ENCODE peak calls at places on chromosomes 2 and 18, in nine cellular contexts. K, L, C, Z, J, R, P, I and Q are unnamed samples.

GRCh38 chr2:205166749-205167148 is 515.6 kb upstream of the NRP2 start:
- DNase-seq in K (no peak), L (no peak), C (no peak), Z (no peak), J (no peak), R (no peak), P (no peak), I (no peak), Q (no peak)

GRCh38 chr2:233480490-233481202 is 85.9 kb downstream of the USP40 start:
- DNase-seq in K (no peak), L (peak), C (no peak), Z (no peak), J (no peak), R (peak), P (no peak), I (no peak), Q (no peak)

GRCh38 chr2:239344857-239345216 is 56.0 kb downstream of the HDAC4 start:
- DNase-seq in K (no peak), L (peak), C (no peak), Z (no peak), J (no peak), R (peak), P (no peak), I (no peak), Q (no peak)

GRCh38 chr2:150110548-150110947 is 376.9 kb downstream of the RND3 start:
- DNase-seq in K (peak), L (no peak), C (no peak), Z (no peak), J (no peak), R (no peak), P (no peak), I (no peak), Q (no peak)

GRCh38 chr18:67265464-67266245 is 250.9 kb downstream of the DSEL start:
- DNase-seq in K (peak), L (no peak), C (no peak), Z (no peak), J (no peak), R (no peak), P (no peak), I (no peak), Q (no peak)

GRCh38 chr2:180062178-180062577 is 55.1 kb upstream of the CWC22 start:
- DNase-seq in K (no peak), L (no peak), C (no peak), Z (no peak), J (no peak), R (no peak), P (no peak), I (no peak), Q (no peak)

GRCh38 chr2:137172162-137172561 is 406.8 kb downstream of the THSD7B start:
- DNase-seq in K (no peak), L (no peak), C (no peak), Z (no peak), J (no peak), R (no peak), P (no peak), I (no peak), Q (no peak)

GRCh38 chr2:24702800-24703199 is 90.4 kb downstream of the PTRHD1 start:
- DNase-seq in K (peak), L (no peak), C (no peak), Z (no peak), J (no peak), R (no peak), P (no peak), I (peak), Q (no peak)

GRCh38 chr2:43292851-43293743 is 66.7 kb upstream of the ZFP36L2 start:
- DNase-seq in K (no peak), L (no peak), C (no peak), Z (no peak), J (no peak), R (no peak), P (no peak), I (no peak), Q (no peak)

GRCh38 chr2:113863166-113863565 is 26.7 kb upstream of the ACTR3 start:
- DNase-seq in K (no peak), L (no peak), C (no peak), Z (no peak), J (no peak), R (no peak), P (no peak), I (no peak), Q (no peak)

GRCh38 chr2:109124982-109125594 is 3.9 kb upstream of the SH3RF3 start:
- DNase-seq in K (no peak), L (no peak), C (no peak), Z (no peak), J (peak), R (no peak), P (no peak), I (no peak), Q (no peak)

GRCh38 chr2:236177967-236178909 is 10.1 kb upstream of the GBX2 start:
- DNase-seq in K (peak), L (no peak), C (peak), Z (peak), J (peak), R (peak), P (no peak), I (peak), Q (peak)

GRCh38 chr18:27687351-27687979 is 489.5 kb downstream of the CDH2 start:
- DNase-seq in K (no peak), L (no peak), C (no peak), Z (no peak), J (no peak), R (no peak), P (no peak), I (no peak), Q (no peak)

GRCh38 chr2:224837558-224837957 is 121.4 kb upstream of the CCDC195 start:
- DNase-seq in K (peak), L (no peak), C (no peak), Z (no peak), J (no peak), R (no peak), P (no peak), I (no peak), Q (no peak)

GRCh38 chr2:9333591-9334171 is 89.6 kb downstream of the ITGB1BP1 start:
- DNase-seq in K (peak), L (no peak), C (peak), Z (peak), J (peak), R (peak), P (peak), I (peak), Q (no peak)

GRCh38 chr2:3628800-3629199 is 29.2 kb upstream of the ALLC start:
- DNase-seq in K (no peak), L (no peak), C (no peak), Z (peak), J (peak), R (peak), P (no peak), I (peak), Q (no peak)

GRCh38 chr18:13560306-13560705 is 166.1 kb downstream of the FAM210A start:
- DNase-seq in K (no peak), L (no peak), C (no peak), Z (no peak), J (no peak), R (no peak), P (no peak), I (no peak), Q (no peak)

GRCh38 chr2:234955091-234955511 is 3.3 kb downstream of the SH3BP4 start:
- DNase-seq in K (no peak), L (peak), C (no peak), Z (no peak), J (peak), R (no peak), P (no peak), I (no peak), Q (no peak)

GRCh38 chr2:15789381-15790062 is 150.8 kb upstream of the MYCN start:
- DNase-seq in K (no peak), L (no peak), C (no peak), Z (no peak), J (no peak), R (no peak), P (no peak), I (no peak), Q (no peak)

GRCh38 chr2:128773641-128774319 is 455.1 kb upstream of the HS6ST1 start:
- DNase-seq in K (no peak), L (no peak), C (no peak), Z (no peak), J (no peak), R (no peak), P (no peak), I (no peak), Q (no peak)

GRCh38 chr2:42874838-42875801 is 82.7 kb upstream of the HAAO start:
- DNase-seq in K (no peak), L (no peak), C (no peak), Z (no peak), J (peak), R (peak), P (no peak), I (no peak), Q (no peak)

GRCh38 chr2:101328474-101329007 is 20.0 kb upstream of the RNF149 start:
- DNase-seq in K (peak), L (no peak), C (no peak), Z (no peak), J (no peak), R (no peak), P (no peak), I (no peak), Q (peak)

GRCh38 chr2:224122542-224122941 is 83.5 kb upstream of the SERPINE2 start:
- DNase-seq in K (no peak), L (no peak), C (no peak), Z (no peak), J (no peak), R (no peak), P (no peak), I (no peak), Q (no peak)

GRCh38 chr2:239990966-239991365 is 34.2 kb downstream of the NDUFA10 start:
- DNase-seq in K (no peak), L (no peak), C (no peak), Z (no peak), J (no peak), R (no peak), P (no peak), I (no peak), Q (no peak)

GRCh38 chr18:24055878-24056277 is 41.3 kb downstream of the TTC39C start:
- DNase-seq in K (peak), L (no peak), C (no peak), Z (peak), J (no peak), R (no peak), P (no peak), I (no peak), Q (no peak)

GRCh38 chr2:206987810-206988209 is 48.5 kb downstream of the CPO start:
- DNase-seq in K (no peak), L (no peak), C (no peak), Z (no peak), J (no peak), R (no peak), P (no peak), I (no peak), Q (no peak)

GRCh38 chr18:37322497-37323035 is 243.0 kb downstream of the CELF4 start:
- DNase-seq in K (peak), L (no peak), C (peak), Z (peak), J (peak), R (no peak), P (no peak), I (peak), Q (no peak)

GRCh38 chr2:162256621-162257020 is 13.4 kb upstream of the FAP start:
- DNase-seq in K (peak), L (no peak), C (no peak), Z (no peak), J (no peak), R (no peak), P (no peak), I (no peak), Q (no peak)

GRCh38 chr2:136110528-136110927 is 7.4 kb downstream of the CXCR4 start:
- DNase-seq in K (no peak), L (no peak), C (no peak), Z (no peak), J (no peak), R (no peak), P (no peak), I (no peak), Q (no peak)

GRCh38 chr2:177577075-177577474 is 184.5 kb downstream of the AGPS start:
- DNase-seq in K (no peak), L (no peak), C (no peak), Z (no peak), J (no peak), R (no peak), P (no peak), I (no peak), Q (no peak)

GRCh38 chr2:158113896-158114295 is 12.2 kb downstream of the UPP2 start:
- DNase-seq in K (no peak), L (no peak), C (no peak), Z (no peak), J (no peak), R (no peak), P (no peak), I (no peak), Q (no peak)

GRCh38 chr2:240906141-240906910 is at the start of gene CROCC2:
- DNase-seq in K (no peak), L (peak), C (no peak), Z (no peak), J (no peak), R (peak), P (no peak), I (no peak), Q (no peak)

GRCh38 chr2:218856168-218856895 is 3.3 kb upstream of the WNT6 start:
- DNase-seq in K (no peak), L (no peak), C (no peak), Z (no peak), J (no peak), R (peak), P (no peak), I (no peak), Q (no peak)

DNA sequence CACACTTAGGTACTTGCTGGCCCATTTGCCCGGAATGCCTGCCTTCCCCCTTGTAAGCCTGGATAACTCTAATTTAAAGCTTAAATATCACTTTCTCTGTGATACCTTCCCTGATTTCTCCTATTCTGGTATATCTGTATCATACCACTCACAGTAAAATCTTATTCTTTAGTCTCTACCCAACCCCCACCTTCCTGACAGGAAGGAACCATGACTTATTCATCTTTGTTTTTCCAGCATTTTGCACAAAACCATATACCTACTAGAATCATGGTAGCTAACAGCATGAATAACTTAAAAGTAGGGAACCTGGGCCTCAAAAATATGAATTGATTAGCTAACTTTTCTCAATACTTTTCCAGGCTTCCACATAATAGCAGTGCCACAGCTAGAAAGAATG is 111.5 kb downstream of the GFPT1 start:
- DNase-seq in K (no peak), L (no peak), C (no peak), Z (no peak), J (no peak), R (no peak), P (no peak), I (no peak), Q (no peak)
- H3K27ac ChIP-seq in K (no peak), L (no peak), C (no peak), Z (no peak), J (no peak), R (no peak), P (no peak), I (no peak), Q (no peak)

DNA sequence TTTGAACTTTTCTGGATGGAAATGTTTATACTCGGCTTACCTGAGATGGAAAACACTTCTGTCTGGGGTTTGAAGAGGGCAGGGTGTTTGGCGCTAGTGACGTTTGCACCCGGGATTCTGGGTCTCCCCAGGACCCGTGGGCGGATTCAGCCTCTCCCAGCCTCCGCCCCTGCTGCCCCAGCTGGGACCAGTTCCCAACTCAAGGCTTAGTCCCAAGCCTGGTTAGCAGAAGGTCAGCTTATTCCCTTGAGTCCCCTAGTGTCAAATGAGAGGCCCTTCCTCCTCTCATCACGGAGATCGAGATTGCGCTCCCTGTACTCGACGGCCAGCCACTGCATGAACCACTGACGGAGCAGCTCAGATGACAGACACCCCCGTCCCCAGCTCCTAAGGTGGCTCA is 123.2 kb downstream of the RTP5 start:
- DNase-seq in K (no peak), L (no peak), C (no peak), Z (no peak), J (no peak), R (no peak), P (no peak), I (no peak), Q (no peak)
- H3K27ac ChIP-seq in K (no peak), L (no peak), C (no peak), Z (no peak), J (no peak), R (no peak), P (no peak), I (no peak), Q (no peak)

GRCh38 chr2:85936421-85937068 is 47.8 kb upstream of the ST3GAL5 start:
- DNase-seq in K (no peak), L (peak), C (no peak), Z (no peak), J (no peak), R (no peak), P (no peak), I (no peak), Q (no peak)

GRCh38 chr2:85933753-85934594 is 45.2 kb upstream of the ST3GAL5 start:
- DNase-seq in K (peak), L (no peak), C (peak), Z (no peak), J (no peak), R (no peak), P (no peak), I (no peak), Q (no peak)

GRCh38 chr2:85937069-85937439 is 48.3 kb upstream of the ST3GAL5 start:
- DNase-seq in K (no peak), L (no peak), C (no peak), Z (no peak), J (no peak), R (no peak), P (no peak), I (no peak), Q (no peak)

GRCh38 chr2:85935170-85935745 is 46.5 kb upstream of the ST3GAL5 start:
- DNase-seq in K (no peak), L (no peak), C (no peak), Z (no peak), J (no peak), R (no peak), P (no peak), I (no peak), Q (no peak)

GRCh38 chr2:85935746-85936208 is 47.0 kb upstream of the ST3GAL5 start:
- DNase-seq in K (peak), L (no peak), C (no peak), Z (peak), J (peak), R (no peak), P (no peak), I (peak), Q (no peak)
- H3K27ac ChIP-seq in K (no peak), L (no peak), C (no peak), Z (no peak), J (no peak), R (no peak), P (no peak), I (peak), Q (no peak)

DNA sequence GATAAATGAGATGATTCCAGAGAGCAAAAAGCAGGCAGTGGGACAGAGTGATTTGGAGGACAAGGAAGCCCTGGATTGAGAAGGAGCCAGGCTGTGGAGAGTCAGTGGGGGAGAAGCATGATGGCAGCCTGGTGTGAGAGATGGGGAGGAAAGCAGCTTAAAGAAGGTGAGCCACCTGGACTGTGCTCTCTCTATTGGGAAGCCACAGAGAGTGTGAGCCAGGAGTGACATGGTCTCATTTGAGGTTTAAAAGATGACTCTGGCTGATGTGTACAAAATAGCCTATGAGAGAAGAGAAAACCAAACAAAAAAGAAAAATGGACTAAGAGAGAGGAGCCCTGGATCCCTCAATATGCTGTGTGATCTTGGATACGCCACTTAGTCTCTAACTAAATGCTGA is 12.9 kb upstream of the EPAS1 start:
- DNase-seq in K (no peak), L (no peak), C (no peak), Z (no peak), J (no peak), R (no peak), P (no peak), I (no peak), Q (no peak)
- H3K27ac ChIP-seq in K (no peak), L (no peak), C (no peak), Z (peak), J (no peak), R (no peak), P (no peak), I (no peak), Q (no peak)

GRCh38 chr2:7448578-7449264 is 531.5 kb downstream of the RNF144A start:
- DNase-seq in K (no peak), L (no peak), C (no peak), Z (no peak), J (no peak), R (no peak), P (no peak), I (no peak), Q (no peak)
- H3K27ac ChIP-seq in K (no peak), L (no peak), C (no peak), Z (no peak), J (no peak), R (no peak), P (no peak), I (no peak), Q (no peak)